ENCODE peak calls at places on chromosomes 12 and 14, in ten cellular contexts. O, Z, G, C, Y, I, S, A, N and U are unnamed samples. For H3K4me1, the result is how much of the 10 kb centered on the place peaks cover.

GRCh38 chr14:59215353-59215752 is 26.9 kb downstream of the DAAM1 start:
- DNase-seq in Y (no peak), I (peak), N (peak), S (peak), Z (no peak), A (peak), C (no peak), G (no peak), O (peak), U (no peak)

GRCh38 chr12:13116259-13116658 is 12.8 kb upstream of the GSG1 start:
- DNase-seq in G (no peak), N (no peak), Y (no peak), I (no peak), A (no peak), O (peak), S (no peak), C (peak), Z (no peak), U (peak)

GRCh38 chr12:46660719-46661118 is 165.1 kb downstream of the SLC38A4 start:
- DNase-seq in N (peak), I (no peak), Z (no peak), C (no peak), O (no peak), G (no peak), S (no peak), A (no peak), Y (no peak), U (no peak)

GRCh38 chr12:117472983-117473382 is 111.6 kb upstream of the NOS1 start:
- DNase-seq in Y (no peak), Z (peak), S (no peak), N (no peak), C (peak), O (peak), A (peak), G (no peak), I (peak), U (peak)

GRCh38 chr14:34426313-34427295 is 35.4 kb downstream of the SPTSSA start:
- DNase-seq in G (no peak), I (no peak), S (no peak), A (no peak), O (no peak), Y (no peak), Z (no peak), C (no peak), N (no peak), U (no peak)

GRCh38 chr12:108773798-108774788 is 42.8 kb upstream of the CORO1C start:
- DNase-seq in C (peak), I (peak), A (no peak), Y (no peak), S (peak), N (peak), G (peak), Z (no peak), O (peak), U (peak)

GRCh38 chr14:39310071-39310470 is 76.4 kb downstream of the MIA2 start:
- DNase-seq in Z (no peak), Y (no peak), S (no peak), G (no peak), A (no peak), I (no peak), O (no peak), C (no peak), N (no peak), U (no peak)

GRCh38 chr14:35332517-35333346 is 40.5 kb downstream of the PSMA6 start:
- DNase-seq in I (peak), O (no peak), Z (no peak), C (no peak), N (no peak), S (no peak), G (peak), A (no peak), Y (no peak), U (peak)

GRCh38 chr14:81211844-81212243 is 8.9 kb downstream of the GTF2A1 start:
- DNase-seq in Y (no peak), N (peak), S (peak), O (peak), A (no peak), Z (no peak), C (peak), I (peak), G (no peak), U (no peak)

GRCh38 chr14:100146548-100147091 is 12.8 kb downstream of the DEGS2 start:
- DNase-seq in Y (no peak), I (no peak), O (no peak), A (no peak), N (no peak), S (no peak), Z (no peak), G (no peak), C (no peak), U (no peak)

GRCh38 chr12:7801460-7801859 is 12.3 kb downstream of the NANOG start:
- DNase-seq in Y (no peak), C (no peak), G (no peak), I (no peak), Z (no peak), O (no peak), S (no peak), N (no peak), A (no peak), U (no peak)

GRCh38 chr14:101561145-101561896 is at the start of gene DIO3:
- DNase-seq in I (peak), G (no peak), Y (no peak), N (peak), O (no peak), A (peak), C (peak), S (no peak), Z (no peak), U (peak)

GRCh38 chr12:119578112-119578511 is 15.5 kb upstream of the TMEM233 start:
- DNase-seq in G (peak), C (no peak), A (no peak), S (no peak), N (peak), Y (no peak), I (no peak), O (no peak), Z (no peak), U (no peak)

GRCh38 chr12:130356222-130356621 is 18.5 kb downstream of the PIWIL1 start:
- DNase-seq in N (no peak), Y (no peak), Z (no peak), S (no peak), I (no peak), A (no peak), G (no peak), C (no peak), O (no peak), U (no peak)

GRCh38 chr14:51880810-51881580 is 20.6 kb downstream of the GNG2 start:
- DNase-seq in G (no peak), I (no peak), N (peak), C (no peak), Y (no peak), S (no peak), Z (no peak), O (no peak), A (no peak), U (no peak)

GRCh38 chr12:124352257-124352656 is 57.4 kb downstream of the RFLNA start:
- DNase-seq in A (no peak), N (no peak), I (no peak), O (no peak), C (no peak), Z (no peak), G (no peak), Y (no peak), S (no peak), U (no peak)

GRCh38 chr12:120961604-120962486 is 16.5 kb upstream of the HNF1A start:
- DNase-seq in C (peak), Y (no peak), A (no peak), S (peak), N (no peak), G (no peak), I (peak), O (no peak), Z (no peak), U (peak)

GRCh38 chr12:56601503-56601902 is 28.6 kb downstream of the BAZ2A start:
- DNase-seq in N (no peak), Y (no peak), Z (no peak), S (no peak), I (no peak), G (no peak), O (peak), A (no peak), C (no peak), U (peak)

GRCh38 chr14:59944909-59945308 is 25.0 kb downstream of the LRRC9 start:
- DNase-seq in A (no peak), G (no peak), N (no peak), I (no peak), Y (no peak), S (no peak), O (no peak), Z (no peak), C (no peak), U (no peak)

GRCh38 chr14:80434574-80435321 is 223.4 kb upstream of the DIO2 start:
- DNase-seq in Z (no peak), S (no peak), G (peak), I (peak), Y (no peak), A (no peak), N (no peak), O (no peak), C (no peak), U (peak)

GRCh38 chr12:93946542-93947150 is 201.7 kb upstream of the PLXNC1 start:
- DNase-seq in N (peak), G (peak), A (no peak), Y (no peak), Z (no peak), I (no peak), C (no peak), S (no peak), O (no peak), U (peak)

GRCh38 chr12:79615596-79616560 is 74.9 kb downstream of the PAWR start:
- DNase-seq in G (peak), Z (no peak), I (no peak), C (no peak), A (no peak), S (no peak), O (no peak), Y (no peak), N (no peak), U (no peak)

GRCh38 chr14:51004801-51005526 is 60.7 kb upstream of the PYGL start:
- DNase-seq in C (no peak), S (no peak), Z (no peak), O (no peak), Y (no peak), G (peak), N (peak), I (peak), A (no peak), U (no peak)

GRCh38 chr12:46451276-46452021 is 78.9 kb upstream of the SLC38A2 start:
- DNase-seq in C (no peak), N (no peak), Z (no peak), I (no peak), A (no peak), G (no peak), Y (no peak), O (no peak), S (no peak), U (no peak)

GRCh38 chr12:3313066-3313465 is 177.9 kb upstream of the PRMT8 start:
- DNase-seq in N (no peak), O (no peak), G (peak), Y (no peak), I (no peak), A (no peak), Z (no peak), C (no peak), S (no peak), U (no peak)

GRCh38 chr12:58069268-58069967 is 128.1 kb downstream of the ATP23 start:
- DNase-seq in Z (no peak), S (no peak), C (no peak), Y (no peak), A (no peak), I (no peak), G (peak), O (no peak), N (peak), U (no peak)

GRCh38 chr14:21527320-21527679 is 1.2 kb upstream of the SALL2 start:
- DNase-seq in C (no peak), S (no peak), O (no peak), A (no peak), I (no peak), Z (no peak), Y (no peak), N (no peak), G (no peak), U (no peak)

GRCh38 chr14:67409461-67409860 is 2.5 kb downstream of the PLEK2 start:
- DNase-seq in N (no peak), Y (no peak), O (no peak), Z (no peak), G (peak), A (no peak), C (no peak), I (peak), S (no peak), U (no peak)

GRCh38 chr12:53063708-53064612 is 14.1 kb downstream of the TNS2 start:
- DNase-seq in C (no peak), I (peak), Y (no peak), N (peak), A (no peak), S (peak), Z (no peak), G (no peak), O (no peak), U (peak)

GRCh38 chr12:88266851-88267360 is 124.8 kb downstream of the TMTC3 start:
- DNase-seq in A (no peak), I (no peak), N (peak), Z (no peak), S (no peak), C (no peak), G (no peak), O (no peak), Y (no peak), U (no peak)

GRCh38 chr14:24064856-24065255 is 6.5 kb upstream of the CPNE6 start:
- DNase-seq in Z (no peak), C (no peak), I (no peak), G (no peak), A (no peak), N (no peak), Y (no peak), S (no peak), O (no peak), U (no peak)

GRCh38 chr14:99769799-99770198 is 23.4 kb upstream of the EML1 start:
- DNase-seq in A (no peak), N (no peak), S (no peak), Y (no peak), Z (no peak), O (no peak), C (no peak), G (no peak), I (no peak), U (peak)

GRCh38 chr12:73240110-73240509 is 967.9 kb downstream of the TRHDE start:
- DNase-seq in Y (no peak), Z (no peak), N (no peak), I (no peak), A (no peak), C (no peak), S (no peak), G (no peak), O (no peak), U (no peak)

GRCh38 chr12:4703676-4704075 is 16.5 kb upstream of the GALNT8 start:
- DNase-seq in O (no peak), C (no peak), G (no peak), S (no peak), Z (no peak), A (no peak), Y (no peak), I (no peak), N (no peak), U (no peak)
- H3K27ac ChIP-seq in O (no peak), C (no peak), G (no peak), S (no peak), Z (no peak), A (no peak), Y (no peak), I (no peak), N (no peak), U (no peak)

GRCh38 chr14:88478931-88479330 is 75.9 kb downstream of the PTPN21 start:
- DNase-seq in A (no peak), N (no peak), G (no peak), Z (no peak), O (no peak), C (no peak), Y (no peak), I (no peak), S (no peak), U (no peak)
- H3K4me3 ChIP-seq in A (no peak), N (no peak), G (no peak), Z (no peak), O (no peak), C (no peak), Y (no peak), I (no peak), S (no peak), U (no peak)

GRCh38 chr14:104106471-104106991 is 21.0 kb downstream of the ASPG start:
- DNase-seq in Z (no peak), I (no peak), O (no peak), C (no peak), S (peak), A (no peak), Y (no peak), G (no peak), N (no peak), U (peak)
- H3K4me1 ChIP-seq in Z (under half), I (under half), O (under half), C (under half), S (under half), A (under half), Y (under half), G (under half), N (under half), U (under half)

GRCh38 chr12:91382081-91382543 is 199.5 kb upstream of the DCN start:
- DNase-seq in G (peak), O (peak), C (peak), S (peak), I (peak), A (peak), N (peak), Y (no peak), Z (peak), U (peak)
- H3K27ac ChIP-seq in G (no peak), O (peak), C (peak), S (peak), I (peak), A (peak), N (peak), Y (peak), Z (no peak), U (peak)

DNA sequence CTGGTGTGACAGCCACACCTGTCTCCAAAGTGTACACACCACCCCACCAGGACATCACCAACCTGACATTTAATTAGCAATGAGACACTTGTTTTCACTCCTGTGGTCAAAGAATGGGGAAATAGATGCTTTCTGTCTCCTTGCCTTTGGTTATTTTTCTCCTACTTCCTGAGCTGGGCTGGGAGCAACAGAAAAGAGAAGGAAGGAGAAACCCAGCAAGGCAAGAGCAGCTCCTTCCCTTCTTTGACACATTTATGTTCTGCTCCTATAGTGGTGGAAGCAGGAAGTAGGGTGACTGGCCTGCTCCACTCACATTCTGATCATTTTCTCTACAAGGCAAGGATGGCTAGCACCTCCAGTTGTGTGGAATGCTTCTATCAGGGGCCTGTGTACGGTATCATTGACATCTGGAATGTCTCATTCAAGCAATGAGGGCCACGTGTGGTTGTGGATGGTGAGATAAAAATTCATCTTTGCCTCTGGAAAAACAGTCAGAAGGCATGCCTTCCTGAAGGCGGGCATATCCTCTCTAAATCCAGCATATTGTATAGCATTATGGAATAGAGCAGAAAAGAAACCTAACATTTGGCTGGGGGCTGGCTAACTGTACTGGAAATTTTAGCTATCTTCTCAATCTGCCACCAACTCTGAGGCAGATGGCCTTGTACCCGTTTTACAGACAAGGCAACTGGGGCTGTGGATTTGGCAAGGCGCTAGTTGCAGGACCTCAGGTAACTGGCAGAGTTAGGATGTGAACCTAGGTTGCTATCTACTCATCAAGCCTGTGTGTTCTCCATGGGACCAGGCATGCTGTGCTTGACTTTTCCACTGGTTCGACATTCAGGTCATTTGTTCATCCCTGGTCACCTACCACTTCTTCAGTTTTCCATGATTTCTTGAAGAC is 24.7 kb upstream of the LGALS3 start:
- DNase-seq in C (no peak), N (no peak), S (no peak), Y (no peak), A (no peak), G (no peak), Z (no peak), O (no peak), I (no peak), U (no peak)
- H3K4me3 ChIP-seq in C (no peak), N (no peak), S (no peak), Y (no peak), A (no peak), G (no peak), Z (no peak), O (no peak), I (no peak), U (no peak)